ENCODE peak calls at places on chromosomes 12 and 14, in four cellular contexts. K, S, Q and B are unnamed samples.

GRCh38 chr12:3136641-3137267 is 59.6 kb downstream of the TSPAN9 start:
- DNase-seq in S (no peak), K (no peak), Q (no peak), B (no peak)

GRCh38 chr14:76981670-76982069 is 46.8 kb downstream of the IRF2BPL start:
- DNase-seq in Q (no peak), K (no peak), S (no peak), B (no peak)

GRCh38 chr12:2633176-2633824 is 161.5 kb upstream of the FKBP4 start:
- DNase-seq in Q (no peak), S (no peak), K (no peak), B (no peak)

GRCh38 chr14:89773644-89774316 is 180.8 kb downstream of the EFCAB11 start:
- DNase-seq in S (no peak), K (no peak), Q (no peak), B (no peak)

GRCh38 chr14:58549358-58549757 is 88.4 kb upstream of the DACT1 start:
- DNase-seq in K (peak; percentile 46), S (no peak), Q (no peak), B (no peak)

GRCh38 chr12:4392223-4392742 is 12.8 kb upstream of the FGF23 start:
- DNase-seq in S (no peak), Q (peak; percentile 13), K (no peak), B (no peak)

GRCh38 chr12:91355150-91356006 is 172.8 kb upstream of the DCN start:
- DNase-seq in Q (peak; percentile 65), S (no peak), K (peak; percentile 90), B (peak; percentile 71)

GRCh38 chr14:41343857-41344256 is 262.8 kb upstream of the LRFN5 start:
- DNase-seq in Q (no peak), K (no peak), S (no peak), B (no peak)

GRCh38 chr12:26691234-26691970 is 141.6 kb downstream of the ITPR2 start:
- DNase-seq in Q (peak; percentile 72), K (peak; percentile 99), S (peak; percentile 84), B (peak; percentile 89)

GRCh38 chr14:68215628-68216027 is 396.0 kb downstream of the RAD51B start:
- DNase-seq in S (no peak), Q (no peak), K (no peak), B (no peak)

GRCh38 chr12:43937947-43938346 is 102.1 kb downstream of the TMEM117 start:
- DNase-seq in Q (no peak), K (peak; percentile 49), S (no peak), B (no peak)

GRCh38 chr12:58914457-58914856 is 5.8 kb downstream of the LRIG3 start:
- DNase-seq in S (no peak), K (no peak), Q (no peak), B (no peak)

GRCh38 chr14:32230181-32230580 is 27.1 kb upstream of the RNU6-8 start:
- DNase-seq in K (peak; percentile 32), Q (peak; percentile 25), S (no peak), B (no peak)

DNA sequence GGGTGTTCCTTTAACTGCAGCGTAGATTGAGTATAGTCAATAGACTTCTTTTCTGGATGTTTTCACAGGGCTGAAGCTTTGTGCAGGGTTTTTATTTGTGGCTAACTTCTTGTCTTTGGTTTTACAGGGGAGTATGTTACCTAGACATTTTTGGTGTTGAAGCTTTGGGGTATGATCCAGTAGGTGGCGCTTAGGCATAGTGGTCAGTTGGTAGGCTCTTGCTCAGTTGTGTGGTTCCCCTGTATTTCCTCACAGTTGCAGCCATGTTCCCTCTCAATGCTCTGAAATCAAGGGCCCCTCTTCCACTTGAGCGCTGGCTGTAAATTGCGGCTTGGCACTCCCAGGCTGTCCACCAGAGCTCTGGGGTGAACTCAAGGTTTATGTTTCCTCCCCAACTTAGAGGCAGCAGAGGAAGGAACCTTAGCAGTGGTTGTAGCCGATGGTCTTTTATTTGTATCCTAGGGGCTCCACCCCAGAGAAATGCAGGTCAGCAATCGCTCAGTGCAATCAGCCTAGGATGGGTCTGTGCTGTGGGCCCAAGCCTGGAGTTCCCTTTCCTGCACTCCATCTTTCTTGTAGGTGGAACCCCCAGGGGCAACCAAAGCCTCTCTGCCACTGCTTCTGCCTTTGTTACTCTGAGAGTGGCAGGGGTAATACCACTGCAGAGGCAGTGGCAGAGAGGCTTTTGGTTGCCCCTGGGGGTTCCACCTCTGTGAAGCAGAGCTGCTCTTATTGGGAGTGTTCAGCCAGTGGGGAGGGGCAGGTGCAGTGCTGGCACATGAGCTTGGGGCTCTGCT is 55.1 kb downstream of the CMAS start:
- DNase-seq in Q (peak; percentile 54), S (peak; percentile 31), K (peak; percentile 85), B (peak; percentile 22)
- TF ChIP-seq CTCF in Q (peak; percentile 56), S (peak; percentile 70), K (peak; percentile 76), B (peak; percentile 51)

GRCh38 chr12:109302770-109303169 is 6.3 kb downstream of the FOXN4 start:
- DNase-seq in K (no peak), Q (no peak), S (no peak), B (no peak)
- TF ChIP-seq CTCF in K (no peak), Q (no peak), S (no peak), B (no peak)

DNA sequence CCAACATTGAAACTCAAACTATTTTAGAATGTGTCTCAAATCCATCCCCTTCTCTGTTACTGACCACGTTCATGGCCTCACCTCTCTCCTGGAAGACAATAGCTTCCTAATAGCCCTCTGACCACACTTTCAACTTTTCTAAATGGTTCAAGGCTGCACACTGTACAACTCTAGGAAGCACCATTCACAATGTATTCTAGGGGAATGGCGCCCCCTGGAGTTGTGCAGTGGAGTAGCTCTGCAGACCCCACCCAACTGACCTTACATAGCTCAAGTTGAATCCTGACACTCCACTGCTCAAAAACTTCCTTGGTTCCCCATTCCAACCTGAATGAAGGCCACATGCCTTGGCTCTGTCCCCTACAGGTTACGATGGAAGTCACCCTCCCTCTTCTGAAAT is 77.6 kb downstream of the GAS2L3 start:
- DNase-seq in K (no peak), Q (no peak), S (no peak), B (no peak)
- TF ChIP-seq CTCF in K (peak; percentile 27), Q (no peak), S (no peak), B (peak; percentile 39)

GRCh38 chr12:62703011-62703380 is 232.0 kb downstream of the PPM1H start:
- DNase-seq in S (no peak), K (no peak), Q (no peak), B (no peak)
- TF ChIP-seq CTCF in S (no peak), K (no peak), Q (no peak), B (no peak)

GRCh38 chr14:35956376-35957000 is 130.3 kb downstream of the BRMS1L start:
- DNase-seq in Q (no peak), S (no peak), K (no peak), B (no peak)

GRCh38 chr14:35963209-35963608 is 137.1 kb downstream of the BRMS1L start:
- DNase-seq in Q (no peak), K (peak; percentile 10), S (no peak), B (no peak)

GRCh38 chr14:35961697-35962274 is 135.6 kb downstream of the BRMS1L start:
- DNase-seq in S (no peak), Q (no peak), K (no peak), B (no peak)

GRCh38 chr14:35964736-35965135 is 138.6 kb downstream of the BRMS1L start:
- DNase-seq in Q (no peak), S (no peak), K (no peak), B (no peak)

GRCh38 chr14:35959835-35960234 is 133.7 kb downstream of the BRMS1L start:
- DNase-seq in Q (no peak), K (no peak), S (no peak), B (no peak)
- TF ChIP-seq CTCF in Q (no peak), K (no peak), S (no peak), B (no peak)

DNA sequence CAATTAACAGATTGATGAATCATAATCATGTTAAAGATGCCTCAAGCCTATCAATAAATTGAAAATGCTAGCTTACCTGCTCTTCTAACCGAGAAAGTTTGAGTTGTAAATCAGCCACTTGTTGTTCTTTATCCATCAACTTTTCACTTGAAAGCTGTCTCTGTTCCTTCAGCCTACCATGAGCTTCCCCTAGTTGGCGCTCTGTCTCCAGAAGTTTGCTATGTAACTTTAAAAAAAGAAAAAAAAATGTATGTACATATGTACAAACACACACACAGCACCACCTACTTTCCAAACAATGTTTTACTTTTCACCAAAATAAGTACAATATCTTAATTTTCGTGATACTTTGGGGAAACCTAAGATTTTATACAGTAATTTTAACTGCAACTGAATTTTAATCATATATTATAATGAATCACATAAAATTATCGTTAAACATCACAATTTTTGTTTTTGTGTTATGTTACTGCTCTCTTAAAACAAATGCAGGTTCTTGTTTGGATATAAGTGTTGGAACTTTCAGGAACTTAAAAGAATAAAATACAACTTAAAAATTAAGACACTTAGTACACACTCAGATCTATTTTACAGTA is 101.2 kb downstream of the EEA1 start:
- DNase-seq in Q (no peak), K (peak; percentile 77), S (no peak), B (peak; percentile 27)
- TF ChIP-seq CTCF in Q (peak; percentile 53), K (peak; percentile 92), S (peak; percentile 83), B (peak; percentile 84)

GRCh38 chr14:101511199-101511598 is 50.1 kb upstream of the DIO3 start:
- DNase-seq in Q (no peak), S (no peak), K (no peak), B (no peak)
- TF ChIP-seq CTCF in Q (no peak), S (no peak), K (no peak), B (no peak)

GRCh38 chr12:108298761-108299275 is 40.3 kb downstream of the CMKLR1 start:
- DNase-seq in S (no peak), K (no peak), Q (no peak), B (no peak)
- TF ChIP-seq CTCF in S (no peak), K (no peak), Q (no peak), B (no peak)

GRCh38 chr12:116184766-116185165 is 92.7 kb downstream of the MED13L start:
- DNase-seq in Q (no peak), S (no peak), K (peak; percentile 44), B (no peak)
- TF ChIP-seq CTCF in Q (no peak), S (no peak), K (no peak), B (no peak)

DNA sequence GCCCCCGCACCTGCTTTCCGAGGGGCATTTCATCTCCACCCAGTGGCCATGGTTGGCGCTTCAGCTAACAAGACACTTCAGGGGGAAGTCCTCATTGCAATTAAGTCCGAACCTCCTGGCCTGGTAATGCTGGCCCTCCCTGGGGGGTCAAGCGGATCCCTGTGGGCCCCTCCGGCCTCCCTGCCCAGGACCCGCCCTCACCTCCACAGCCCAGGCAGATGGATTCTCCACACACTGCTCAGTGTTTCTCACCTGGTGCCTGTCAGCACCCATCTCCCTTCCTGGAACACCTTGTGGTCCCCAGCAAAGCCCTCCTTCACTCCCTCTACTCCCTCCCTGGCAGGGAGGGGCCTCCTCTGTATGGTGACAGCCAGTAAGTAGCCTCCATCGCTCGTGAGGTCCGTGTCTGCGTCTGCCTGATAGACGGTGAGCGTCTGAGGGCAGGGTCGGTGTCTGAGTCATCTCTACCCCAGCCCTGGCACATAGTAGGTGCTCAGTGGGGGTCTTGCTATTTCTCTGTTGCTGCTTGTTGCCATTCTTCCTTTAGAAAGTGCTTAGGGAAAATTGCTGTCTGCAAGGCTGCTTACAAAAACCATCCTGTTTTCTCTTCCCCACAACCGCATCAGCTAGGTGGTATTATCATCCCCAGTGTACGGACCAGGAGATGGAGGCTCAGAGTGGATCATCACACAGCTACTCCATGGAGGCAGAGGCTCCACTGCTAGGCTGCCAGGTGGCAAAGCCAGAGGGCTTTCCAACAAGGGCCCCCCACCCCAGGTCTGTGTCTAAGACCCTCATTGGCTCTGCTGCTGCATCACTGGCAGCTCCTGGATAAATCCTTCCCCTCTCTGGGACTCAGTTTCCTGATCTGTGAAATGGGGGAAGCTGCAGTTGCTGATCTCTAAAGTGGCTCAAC is 39.7 kb upstream of the EML1 start:
- DNase-seq in K (no peak), Q (no peak), S (no peak), B (no peak)
- TF ChIP-seq CTCF in K (no peak), Q (no peak), S (peak; percentile 14), B (no peak)